ENCODE peak calls at places on chromosomes 4 and X, in five cellular contexts. J, M, B, H and P are unnamed samples.
A peak's percentile ranks its signal among the peaks of the same experiment; 100 is the strongest.

GRCh38 chrX:1521459-1521956 is 15.5 kb downstream of the P2RY8 start:
- DNase-seq in J (no peak), M (no peak), B (peak; percentile 71), H (no peak), P (peak; percentile 90)

GRCh38 chrX:15761564-15762191 is 23.6 kb downstream of the CA5B start:
- DNase-seq in J (no peak), M (peak; percentile 42), B (no peak), H (no peak), P (no peak)

GRCh38 chr4:103099691-103100392 is at the start of gene BDH2:
- DNase-seq in J (peak; percentile 81), M (peak; percentile 75), B (peak; percentile 48), H (peak; percentile 47), P (peak; percentile 29)

GRCh38 chr4:81816362-81816761 is 344.7 kb upstream of the RASGEF1B start:
- DNase-seq in J (no peak), M (no peak), B (no peak), H (no peak), P (no peak)

GRCh38 chrX:7202206-7202605 is 54.3 kb upstream of the PUDP start:
- DNase-seq in J (no peak), M (no peak), B (no peak), H (no peak), P (no peak)

GRCh38 chr4:88981993-88982392 is 75.0 kb downstream of the FAM13A start:
- DNase-seq in J (no peak), M (no peak), B (no peak), H (no peak), P (no peak)

GRCh38 chr4:128787509-128788311 is 21.8 kb upstream of the JADE1 start:
- DNase-seq in J (no peak), M (no peak), B (no peak), H (peak; percentile 30), P (no peak)

GRCh38 chrX:75986980-75987379 is 185.9 kb upstream of the PBDC1 start:
- DNase-seq in J (no peak), M (no peak), B (no peak), H (no peak), P (no peak)

GRCh38 chr4:108694423-108694822 is 44.0 kb downstream of the OSTC start:
- DNase-seq in J (no peak), M (no peak), B (no peak), H (no peak), P (no peak)

GRCh38 chr4:142719854-142720541 is 126.1 kb downstream of the INPP4B start:
- DNase-seq in J (no peak), M (peak; percentile 6), B (no peak), H (no peak), P (no peak)

GRCh38 chr4:90495211-90495610 is 368.0 kb downstream of the CCSER1 start:
- DNase-seq in J (no peak), M (no peak), B (no peak), H (no peak), P (no peak)

GRCh38 chrX:47302396-47302795 is 68.0 kb upstream of the ZNF157 start:
- DNase-seq in J (no peak), M (no peak), B (no peak), H (no peak), P (no peak)

GRCh38 chr4:140158234-140159030 is 4.4 kb upstream of the MAML3 start:
- DNase-seq in J (no peak), M (no peak), B (peak; percentile 62), H (peak; percentile 49), P (no peak)

GRCh38 chrX:10360121-10360520 is 203.3 kb downstream of the CLCN4 start:
- DNase-seq in J (peak; percentile 67), M (no peak), B (no peak), H (no peak), P (no peak)

GRCh38 chr4:18844726-18845125 is 823.2 kb upstream of the LCORL start:
- DNase-seq in J (no peak), M (no peak), B (no peak), H (no peak), P (no peak)

GRCh38 chr4:114980932-114981693 is 132.3 kb downstream of the NDST4 start:
- DNase-seq in J (no peak), M (no peak), B (no peak), H (no peak), P (no peak)

GRCh38 chrX:133580630-133581029 is 165.3 kb upstream of the GPC4 start:
- DNase-seq in J (no peak), M (no peak), B (no peak), H (no peak), P (no peak)

GRCh38 chrX:120251471-120252011 is 929 bp downstream of the ZBTB33 start:
- DNase-seq in J (peak; percentile 72), M (peak; percentile 31), B (peak; percentile 33), H (peak; percentile 30), P (peak; percentile 54)

GRCh38 chr4:27278615-27279014 is 418.0 kb downstream of the STIM2 start:
- DNase-seq in J (no peak), M (no peak), B (no peak), H (no peak), P (no peak)

GRCh38 chrX:73266766-73267165 is 52.1 kb upstream of the NAP1L2 start:
- DNase-seq in J (no peak), M (no peak), B (no peak), H (no peak), P (no peak)

GRCh38 chr4:148962539-148963290 is 520.5 kb upstream of the NR3C2 start:
- DNase-seq in J (no peak), M (no peak), B (no peak), H (no peak), P (no peak)

GRCh38 chr4:181877329-181877848 is 365.8 kb upstream of the TENM3 start:
- DNase-seq in J (no peak), M (no peak), B (no peak), H (no peak), P (no peak)

GRCh38 chr4:58247792-58248191 is 1137.6 kb upstream of the IGFBP7 start:
- DNase-seq in J (no peak), M (no peak), B (no peak), H (no peak), P (no peak)

GRCh38 chr4:157052429-157053040 is 23.4 kb upstream of the GLRB start:
- DNase-seq in J (no peak), M (no peak), B (no peak), H (no peak), P (no peak)

GRCh38 chr4:95255396-95256107 is 293.2 kb downstream of the UNC5C start:
- DNase-seq in J (no peak), M (no peak), B (no peak), H (no peak), P (no peak)

GRCh38 chr4:97624204-97624603 is 519.1 kb downstream of the STPG2 start:
- DNase-seq in J (no peak), M (no peak), B (no peak), H (no peak), P (no peak)

GRCh38 chr4:73445383-73446335 is 9.6 kb downstream of the AFP start:
- DNase-seq in J (no peak), M (no peak), B (no peak), H (no peak), P (no peak)

GRCh38 chrX:46627700-46628405 is 54.3 kb downstream of the CHST7 start:
- DNase-seq in J (no peak), M (no peak), B (no peak), H (no peak), P (no peak)

GRCh38 chrX:30027636-30028035 is 187.7 kb upstream of the MAGEB2 start:
- DNase-seq in J (no peak), M (no peak), B (no peak), H (no peak), P (no peak)

GRCh38 chrX:30023451-30023850 is 191.9 kb upstream of the MAGEB2 start:
- DNase-seq in J (no peak), M (no peak), B (no peak), H (no peak), P (no peak)
- H3K27ac ChIP-seq in J (no peak overlapping the region), M (no peak overlapping the region), B (no peak overlapping the region), H (no peak overlapping the region), P (no peak overlapping the region)

DNA sequence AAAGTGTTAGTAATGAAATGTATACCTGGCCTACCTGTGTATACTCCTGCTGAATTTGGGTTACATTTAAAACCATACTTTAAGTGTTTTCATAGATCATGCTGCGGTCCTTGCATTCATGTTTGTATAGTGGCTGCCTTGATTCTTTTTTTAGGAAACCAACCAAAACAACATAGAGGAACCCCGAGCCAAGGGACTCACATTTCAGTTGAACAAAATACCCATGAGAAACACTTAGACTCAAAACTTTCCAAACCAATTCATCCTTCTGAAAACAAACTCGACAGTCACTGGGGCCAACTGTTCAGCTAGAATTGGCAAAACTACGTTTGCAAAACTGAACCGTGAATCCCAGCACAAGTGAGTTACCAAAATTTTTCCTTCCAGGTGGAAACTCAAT is 1.4 kb downstream of the ADGRA3 start:
- DNase-seq in J (no peak), M (no peak), B (no peak), H (peak; percentile 37), P (no peak)
- H3K4me3 ChIP-seq in J (peak overlapping the region; percentile 71), M (peak overlapping the region; percentile 71), B (peak overlapping the region; percentile 26), H (peak overlapping the region; percentile 62), P (peak overlapping the region; percentile 26)

DNA sequence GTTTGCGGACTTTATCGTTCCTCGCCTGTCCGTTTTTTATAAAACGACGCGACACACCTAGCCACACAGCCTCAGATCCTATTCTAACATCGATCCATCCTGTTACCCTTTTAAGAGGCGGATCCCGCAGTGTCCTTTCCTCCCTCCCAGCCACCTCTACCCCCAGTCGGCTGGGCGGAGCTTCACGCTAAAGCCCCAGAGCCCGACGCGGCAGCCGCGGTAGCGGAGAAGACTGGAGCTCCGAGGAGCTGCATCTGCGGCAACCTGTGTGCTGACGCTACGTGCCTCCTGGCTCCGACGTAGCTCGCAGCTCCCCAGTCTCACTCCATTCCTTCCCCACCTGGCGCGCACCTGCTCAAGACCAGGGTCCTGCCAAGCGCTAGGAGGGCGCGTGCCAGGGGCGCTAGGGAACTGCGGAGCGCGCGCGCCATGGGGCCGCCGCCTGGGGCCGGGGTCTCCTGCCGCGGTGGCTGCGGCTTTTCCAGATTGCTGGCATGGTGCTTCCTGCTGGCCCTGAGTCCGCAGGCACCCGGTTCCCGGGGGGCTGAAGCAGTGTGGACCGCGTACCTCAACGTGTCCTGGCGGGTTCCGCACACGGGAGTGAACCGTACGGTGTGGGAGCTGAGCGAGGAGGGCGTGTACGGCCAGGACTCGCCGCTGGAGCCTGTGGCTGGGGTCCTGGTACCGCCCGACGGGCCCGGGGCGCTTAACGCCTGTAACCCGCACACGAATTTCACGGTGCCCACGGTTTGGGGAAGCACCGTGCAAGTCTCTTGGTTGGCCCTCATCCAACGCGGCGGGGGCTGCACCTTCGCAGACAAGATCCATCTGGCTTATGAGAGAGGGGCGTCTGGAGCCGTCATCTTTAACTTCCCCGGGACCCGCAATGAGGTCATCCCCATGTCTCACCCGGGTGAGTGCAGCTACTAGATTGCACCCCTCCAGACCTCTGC is at the start of gene RNF128:
- DNase-seq in J (no peak), M (peak; percentile 24), B (peak; percentile 76), H (peak; percentile 72), P (no peak)
- TF ChIP-seq POLR2A in J (no peak), M (no peak), B (peak; percentile 80), H (peak; percentile 93), P (peak; percentile 67)

GRCh38 chr4:168628251-168628650 is 131.4 kb downstream of the PALLD start:
- DNase-seq in J (no peak), M (no peak), B (no peak), H (no peak), P (no peak)
- H3K27ac ChIP-seq in J (no peak overlapping the region), M (no peak overlapping the region), B (no peak overlapping the region), H (no peak overlapping the region), P (no peak overlapping the region)